ENCODE peak calls at places on chromosomes 13 and 19, in seven cellular contexts. One of them, this sample, is unnamed.

GRCh38 chr19:28966737-28967401 is 246.1 kb downstream of the UQCRFS1 start:
- DNase-seq in epithelial cell of proximal tubule: peak
- DNase-seq in left lung: no peak
- DNase-seq in mucosa of descending colon: no peak
- DNase-seq in transverse colon: no peak
- DNase-seq in esophagus squamous epithelium: no peak
- DNase-seq in K562: no peak
- DNase-seq in this sample: no peak

GRCh38 chr19:1774999-1775772 is 21.9 kb downstream of the ONECUT3 start:
- DNase-seq in esophagus squamous epithelium: no peak
- DNase-seq in epithelial cell of proximal tubule: no peak
- DNase-seq in mucosa of descending colon: no peak
- DNase-seq in K562: peak
- DNase-seq in left lung: no peak
- DNase-seq in transverse colon: no peak
- DNase-seq in this sample: peak

GRCh38 chr13:44364019-44364418 is 9.6 kb upstream of the SERP2 start:
- DNase-seq in epithelial cell of proximal tubule: no peak
- DNase-seq in left lung: no peak
- DNase-seq in esophagus squamous epithelium: no peak
- DNase-seq in K562: no peak
- DNase-seq in mucosa of descending colon: no peak
- DNase-seq in transverse colon: no peak
- DNase-seq in this sample: no peak

GRCh38 chr13:102620512-102620911 is 23.7 kb downstream of the TPP2 start:
- DNase-seq in left lung: no peak
- DNase-seq in K562: no peak
- DNase-seq in epithelial cell of proximal tubule: no peak
- DNase-seq in mucosa of descending colon: no peak
- DNase-seq in esophagus squamous epithelium: no peak
- DNase-seq in transverse colon: no peak
- DNase-seq in this sample: peak

GRCh38 chr13:41402695-41403511 is 54.4 kb upstream of the RGCC start:
- DNase-seq in K562: peak
- DNase-seq in mucosa of descending colon: no peak
- DNase-seq in epithelial cell of proximal tubule: no peak
- DNase-seq in left lung: no peak
- DNase-seq in esophagus squamous epithelium: no peak
- DNase-seq in transverse colon: no peak
- DNase-seq in this sample: peak

GRCh38 chr19:55467236-55468053 is 2.9 kb upstream of the C19orf85 start:
- DNase-seq in epithelial cell of proximal tubule: no peak
- DNase-seq in left lung: no peak
- DNase-seq in transverse colon: peak
- DNase-seq in esophagus squamous epithelium: no peak
- DNase-seq in mucosa of descending colon: peak
- DNase-seq in K562: peak
- DNase-seq in this sample: peak

GRCh38 chr13:113186061-113186900 is 22.2 kb downstream of the PCID2 start:
- DNase-seq in left lung: no peak
- DNase-seq in esophagus squamous epithelium: no peak
- DNase-seq in epithelial cell of proximal tubule: no peak
- DNase-seq in mucosa of descending colon: no peak
- DNase-seq in transverse colon: no peak
- DNase-seq in K562: no peak
- DNase-seq in this sample: no peak

GRCh38 chr13:23679214-23679613 is 109.0 kb downstream of the TNFRSF19 start:
- DNase-seq in left lung: no peak
- DNase-seq in K562: no peak
- DNase-seq in epithelial cell of proximal tubule: peak
- DNase-seq in esophagus squamous epithelium: no peak
- DNase-seq in transverse colon: no peak
- DNase-seq in mucosa of descending colon: no peak
- DNase-seq in this sample: no peak

GRCh38 chr13:76398426-76398825 is 487.8 kb downstream of the KCTD12 start:
- DNase-seq in esophagus squamous epithelium: no peak
- DNase-seq in K562: no peak
- DNase-seq in epithelial cell of proximal tubule: no peak
- DNase-seq in mucosa of descending colon: no peak
- DNase-seq in left lung: no peak
- DNase-seq in transverse colon: no peak
- DNase-seq in this sample: no peak

GRCh38 chr13:51873419-51873818 is 11.7 kb downstream of the CCDC70 start:
- DNase-seq in esophagus squamous epithelium: no peak
- DNase-seq in K562: no peak
- DNase-seq in transverse colon: no peak
- DNase-seq in mucosa of descending colon: no peak
- DNase-seq in epithelial cell of proximal tubule: no peak
- DNase-seq in left lung: no peak
- DNase-seq in this sample: no peak

GRCh38 chr13:51873837-51874236 is 12.1 kb downstream of the CCDC70 start:
- DNase-seq in transverse colon: no peak
- DNase-seq in left lung: no peak
- DNase-seq in K562: no peak
- DNase-seq in esophagus squamous epithelium: no peak
- DNase-seq in mucosa of descending colon: no peak
- DNase-seq in epithelial cell of proximal tubule: no peak
- DNase-seq in this sample: no peak

GRCh38 chr13:51870616-51871015 is 8.8 kb downstream of the CCDC70 start:
- DNase-seq in mucosa of descending colon: no peak
- DNase-seq in epithelial cell of proximal tubule: no peak
- DNase-seq in left lung: no peak
- DNase-seq in esophagus squamous epithelium: no peak
- DNase-seq in K562: no peak
- DNase-seq in transverse colon: no peak
- DNase-seq in this sample: no peak

GRCh38 chr13:51879133-51879532 is 17.4 kb downstream of the CCDC70 start:
- DNase-seq in mucosa of descending colon: no peak
- DNase-seq in epithelial cell of proximal tubule: no peak
- DNase-seq in K562: no peak
- DNase-seq in transverse colon: no peak
- DNase-seq in esophagus squamous epithelium: no peak
- DNase-seq in left lung: no peak
- DNase-seq in this sample: no peak

GRCh38 chr13:51874651-51875050 is 12.9 kb downstream of the CCDC70 start:
- DNase-seq in mucosa of descending colon: no peak
- DNase-seq in transverse colon: no peak
- DNase-seq in epithelial cell of proximal tubule: no peak
- DNase-seq in left lung: no peak
- DNase-seq in esophagus squamous epithelium: no peak
- DNase-seq in K562: no peak
- DNase-seq in this sample: no peak
- H3K4me3 ChIP-seq in mucosa of descending colon: no peak
- H3K4me3 ChIP-seq in transverse colon: no peak
- H3K4me3 ChIP-seq in epithelial cell of proximal tubule: no peak
- H3K4me3 ChIP-seq in left lung: no peak
- H3K4me3 ChIP-seq in esophagus squamous epithelium: no peak
- H3K4me3 ChIP-seq in K562: no peak
- H3K4me3 ChIP-seq in this sample: no peak

DNA sequence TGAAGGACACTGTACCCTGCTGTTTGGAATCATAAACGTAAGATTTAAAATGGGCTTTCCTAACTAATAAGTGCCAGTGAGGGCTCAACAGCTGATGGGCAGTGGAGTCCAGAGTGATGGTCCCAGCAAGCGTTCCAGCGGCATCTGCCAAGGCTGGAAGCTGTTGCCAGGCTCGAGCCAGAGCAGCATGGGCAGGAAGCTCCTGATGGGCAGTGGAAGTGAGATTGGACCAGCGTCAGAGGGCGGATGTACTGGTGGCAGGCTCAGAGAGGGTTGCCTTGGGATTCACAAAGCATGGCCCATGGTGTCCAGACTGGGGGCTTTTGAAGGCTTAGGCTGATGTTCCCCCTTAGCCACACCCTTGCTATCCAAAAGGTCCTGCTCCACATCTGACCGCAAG is 30.2 kb downstream of the COL4A2 start:
- DNase-seq in left lung: no peak
- DNase-seq in epithelial cell of proximal tubule: no peak
- DNase-seq in esophagus squamous epithelium: no peak
- DNase-seq in transverse colon: no peak
- DNase-seq in K562: no peak
- DNase-seq in mucosa of descending colon: no peak
- DNase-seq in this sample: no peak
- H3K4me3 ChIP-seq in left lung: no peak
- H3K4me3 ChIP-seq in epithelial cell of proximal tubule: no peak
- H3K4me3 ChIP-seq in esophagus squamous epithelium: no peak
- H3K4me3 ChIP-seq in transverse colon: no peak
- H3K4me3 ChIP-seq in K562: no peak
- H3K4me3 ChIP-seq in mucosa of descending colon: no peak
- H3K4me3 ChIP-seq in this sample: no peak

GRCh38 chr13:71525004-71525403 is 342.0 kb downstream of the DACH1 start:
- DNase-seq in K562: no peak
- DNase-seq in esophagus squamous epithelium: no peak
- DNase-seq in left lung: no peak
- DNase-seq in epithelial cell of proximal tubule: no peak
- DNase-seq in transverse colon: no peak
- DNase-seq in mucosa of descending colon: no peak
- DNase-seq in this sample: no peak

GRCh38 chr13:71524245-71525002 is 342.6 kb downstream of the DACH1 start:
- DNase-seq in left lung: no peak
- DNase-seq in epithelial cell of proximal tubule: no peak
- DNase-seq in mucosa of descending colon: no peak
- DNase-seq in esophagus squamous epithelium: no peak
- DNase-seq in K562: no peak
- DNase-seq in transverse colon: no peak
- DNase-seq in this sample: no peak

GRCh38 chr13:71522976-71523517 is 344.0 kb downstream of the DACH1 start:
- DNase-seq in transverse colon: no peak
- DNase-seq in left lung: no peak
- DNase-seq in esophagus squamous epithelium: no peak
- DNase-seq in mucosa of descending colon: no peak
- DNase-seq in epithelial cell of proximal tubule: no peak
- DNase-seq in K562: no peak
- DNase-seq in this sample: no peak
- H3K4me3 ChIP-seq in transverse colon: no peak
- H3K4me3 ChIP-seq in left lung: no peak
- H3K4me3 ChIP-seq in esophagus squamous epithelium: no peak
- H3K4me3 ChIP-seq in mucosa of descending colon: no peak
- H3K4me3 ChIP-seq in epithelial cell of proximal tubule: no peak
- H3K4me3 ChIP-seq in K562: no peak
- H3K4me3 ChIP-seq in this sample: no peak

GRCh38 chr19:15449620-15450527 is at the start of gene WIZ:
- DNase-seq in left lung: peak
- DNase-seq in epithelial cell of proximal tubule: no peak
- DNase-seq in esophagus squamous epithelium: no peak
- DNase-seq in mucosa of descending colon: peak
- DNase-seq in K562: peak
- DNase-seq in transverse colon: peak
- DNase-seq in this sample: peak

GRCh38 chr19:15445807-15446376 is 3.9 kb downstream of the WIZ start:
- DNase-seq in esophagus squamous epithelium: no peak
- DNase-seq in transverse colon: no peak
- DNase-seq in K562: no peak
- DNase-seq in epithelial cell of proximal tubule: no peak
- DNase-seq in left lung: no peak
- DNase-seq in mucosa of descending colon: no peak
- DNase-seq in this sample: no peak

GRCh38 chr19:15448778-15449619 is 757 bp downstream of the WIZ start:
- DNase-seq in mucosa of descending colon: no peak
- DNase-seq in transverse colon: no peak
- DNase-seq in epithelial cell of proximal tubule: no peak
- DNase-seq in esophagus squamous epithelium: no peak
- DNase-seq in left lung: no peak
- DNase-seq in K562: peak
- DNase-seq in this sample: no peak

GRCh38 chr19:15447057-15447456 is 2.7 kb downstream of the WIZ start:
- DNase-seq in left lung: no peak
- DNase-seq in esophagus squamous epithelium: no peak
- DNase-seq in epithelial cell of proximal tubule: no peak
- DNase-seq in mucosa of descending colon: no peak
- DNase-seq in transverse colon: no peak
- DNase-seq in K562: no peak
- DNase-seq in this sample: no peak

GRCh38 chr19:15448014-15448777 is 1.6 kb downstream of the WIZ start:
- DNase-seq in left lung: no peak
- DNase-seq in K562: peak
- DNase-seq in esophagus squamous epithelium: no peak
- DNase-seq in transverse colon: no peak
- DNase-seq in epithelial cell of proximal tubule: no peak
- DNase-seq in mucosa of descending colon: no peak
- DNase-seq in this sample: no peak
- H3K4me3 ChIP-seq in left lung: no peak
- H3K4me3 ChIP-seq in K562: no peak
- H3K4me3 ChIP-seq in esophagus squamous epithelium: no peak
- H3K4me3 ChIP-seq in transverse colon: no peak
- H3K4me3 ChIP-seq in epithelial cell of proximal tubule: no peak
- H3K4me3 ChIP-seq in mucosa of descending colon: no peak
- H3K4me3 ChIP-seq in this sample: no peak

DNA sequence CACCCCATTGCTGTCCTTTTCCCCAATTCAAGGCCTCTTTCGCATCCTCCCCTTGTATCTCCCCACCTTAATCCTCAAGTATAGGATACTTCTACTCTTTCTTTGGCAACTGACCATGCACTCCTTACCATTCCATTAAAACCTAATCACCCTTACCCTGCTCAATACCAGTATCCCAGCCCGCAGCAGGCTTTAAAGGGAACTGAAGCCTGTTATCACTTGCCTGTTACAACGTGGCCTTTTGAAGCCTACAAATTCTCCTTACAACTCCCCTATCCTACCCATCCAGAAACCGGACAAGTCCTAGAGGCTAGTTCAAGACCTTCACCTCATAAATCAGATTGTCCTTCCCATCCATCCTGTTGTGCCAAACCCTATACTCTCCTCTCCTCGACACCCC is 16.2 kb upstream of the OR10H1 start:
- DNase-seq in K562: no peak
- DNase-seq in left lung: no peak
- DNase-seq in esophagus squamous epithelium: no peak
- DNase-seq in mucosa of descending colon: no peak
- DNase-seq in epithelial cell of proximal tubule: no peak
- DNase-seq in transverse colon: no peak
- DNase-seq in this sample: no peak
- H3K4me3 ChIP-seq in K562: peak
- H3K4me3 ChIP-seq in left lung: no peak
- H3K4me3 ChIP-seq in esophagus squamous epithelium: no peak
- H3K4me3 ChIP-seq in mucosa of descending colon: no peak
- H3K4me3 ChIP-seq in epithelial cell of proximal tubule: no peak
- H3K4me3 ChIP-seq in transverse colon: no peak
- H3K4me3 ChIP-seq in this sample: no peak

DNA sequence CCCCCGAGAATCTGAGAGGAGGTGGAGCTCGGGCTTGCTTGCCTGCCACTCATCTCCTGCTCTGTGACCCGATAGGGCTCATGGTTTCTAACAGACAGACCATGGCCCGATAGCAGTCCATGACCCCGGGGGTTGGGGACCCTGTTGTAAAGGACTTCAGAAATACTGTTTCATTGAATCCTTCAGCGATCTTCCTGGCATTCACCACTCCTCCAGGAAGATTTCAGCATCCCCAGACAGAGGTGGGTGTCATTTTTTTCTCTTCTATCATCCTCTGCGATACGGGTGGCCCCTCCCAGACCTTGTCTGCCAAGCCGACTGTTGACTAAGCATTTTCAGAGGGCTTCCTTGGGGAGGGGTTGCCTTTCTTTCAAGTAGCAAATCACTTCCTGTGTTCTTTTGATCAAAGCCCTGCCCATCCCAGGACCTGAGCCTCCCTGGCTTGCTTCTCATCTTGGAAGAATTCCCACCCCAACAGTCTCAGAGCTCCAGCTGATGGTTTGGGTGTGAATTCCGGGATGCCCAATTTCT is 1.7 kb downstream of the MYO1F start:
- DNase-seq in epithelial cell of proximal tubule: no peak
- DNase-seq in esophagus squamous epithelium: no peak
- DNase-seq in left lung: no peak
- DNase-seq in K562: peak
- DNase-seq in mucosa of descending colon: no peak
- DNase-seq in transverse colon: peak
- DNase-seq in this sample: no peak
- H3K4me3 ChIP-seq in epithelial cell of proximal tubule: no peak
- H3K4me3 ChIP-seq in esophagus squamous epithelium: peak
- H3K4me3 ChIP-seq in left lung: peak
- H3K4me3 ChIP-seq in K562: no peak
- H3K4me3 ChIP-seq in mucosa of descending colon: no peak
- H3K4me3 ChIP-seq in transverse colon: no peak
- H3K4me3 ChIP-seq in this sample: no peak

This sample was measured in WERI-Rb-1.